ENCODE peak calls at places on chromosomes 1 and 21, in six cellular contexts. P is tibial artery; Y is HCT116; G is mesothelial cell of epicardium; O is CD4-positive, alpha-beta T cell; V is bronchial epithelial cell. Q is an unnamed sample.

GRCh38 chr1:90488451-90488850 is 228.7 kb downstream of the BARHL2 start:
- DNase-seq in P (no peak), Y (no peak), G (no peak), O (no peak), V (no peak), Q (no peak)

GRCh38 chr1:89953072-89953626 is 41.8 kb upstream of the ZNF326 start:
- DNase-seq in P (no peak), Y (peak; percentile 81), G (no peak), O (peak; percentile 3), V (peak; percentile 97), Q (peak; percentile 80)

GRCh38 chr1:58816747-58817221 is 32.9 kb upstream of the JUN start:
- DNase-seq in P (no peak), Y (no peak), G (no peak), O (no peak), V (no peak), Q (no peak)

GRCh38 chr1:56933161-56933560 is 32.7 kb downstream of the C8B start:
- DNase-seq in P (no peak), Y (no peak), G (no peak), O (no peak), V (no peak), Q (no peak)

GRCh38 chr1:232472485-232473041 is 157.4 kb downstream of the SIPA1L2 start:
- DNase-seq in P (no peak), Y (no peak), G (no peak), O (no peak), V (no peak), Q (no peak)

GRCh38 chr1:181397841-181398240 is 85.5 kb upstream of the CACNA1E start:
- DNase-seq in P (no peak), Y (no peak), G (no peak), O (no peak), V (no peak), Q (no peak)

GRCh38 chr1:175922254-175922881 is 179.0 kb upstream of the TNR start:
- DNase-seq in P (no peak), Y (no peak), G (no peak), O (no peak), V (peak; percentile 11), Q (no peak)

GRCh38 chr1:76336951-76337371 is 262.4 kb downstream of the ST6GALNAC3 start:
- DNase-seq in P (no peak), Y (no peak), G (no peak), O (no peak), V (no peak), Q (no peak)

DNA sequence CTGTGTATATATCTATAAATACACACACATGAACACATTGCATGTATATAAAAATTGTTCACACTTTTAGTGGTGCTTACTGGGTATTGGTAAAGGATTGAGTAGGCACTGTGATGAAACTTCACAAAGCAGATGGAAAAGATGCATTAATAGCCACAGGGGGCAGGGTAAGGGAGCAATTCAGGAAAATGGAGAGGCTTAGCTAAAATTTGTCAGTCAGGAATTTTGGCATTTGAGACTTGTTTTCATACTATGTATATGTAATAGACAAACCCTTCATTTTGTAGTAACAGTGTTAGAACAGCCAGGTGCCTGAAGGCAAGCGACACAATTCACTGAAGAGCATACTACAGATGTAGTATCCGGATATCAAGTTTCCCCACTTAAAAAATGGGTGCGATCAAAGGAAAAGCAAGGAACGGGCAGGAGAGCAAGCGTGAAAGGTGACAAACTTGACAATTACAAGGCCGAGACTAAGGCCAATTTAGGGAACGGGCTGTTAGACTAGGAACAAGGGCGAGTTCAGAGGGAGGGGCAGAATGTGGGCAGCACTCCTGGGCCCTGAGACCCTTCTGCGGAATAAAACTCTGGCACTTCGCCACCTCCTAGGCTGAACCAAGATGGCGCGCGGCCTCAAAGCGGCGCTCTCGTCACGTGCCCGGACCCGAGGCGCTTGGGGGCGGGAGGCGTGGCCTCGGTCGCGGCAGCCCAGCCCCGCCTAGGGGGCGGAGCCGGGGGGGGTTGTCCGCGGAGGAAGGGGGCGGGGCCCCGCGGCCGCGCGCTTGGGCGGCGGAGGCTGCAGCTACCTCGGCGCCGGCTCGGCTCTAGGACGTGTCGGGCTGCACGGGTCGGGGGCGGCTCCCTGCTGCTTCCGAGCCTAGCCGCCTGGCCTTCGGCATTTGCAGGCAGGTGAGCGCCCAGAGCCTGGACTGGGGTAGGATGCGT is at the start of gene PPFIA4:
- DNase-seq in P (peak; percentile 69), Y (peak; percentile 46), G (peak; percentile 89), O (peak; percentile 74), V (peak; percentile 63), Q (peak; percentile 94)
- TF ChIP-seq CTCF in P (no peak), Y (no peak), G (no peak), O (no peak), V (no peak), Q (no peak)

GRCh38 chr1:164912290-164912689 is 353.3 kb downstream of the PBX1 start:
- DNase-seq in P (no peak), Y (no peak), G (no peak), O (no peak), V (no peak), Q (no peak)

GRCh38 chr1:164914208-164914607 is 355.2 kb downstream of the PBX1 start:
- DNase-seq in P (no peak), Y (no peak), G (no peak), O (no peak), V (peak; percentile 49), Q (no peak)
- TF ChIP-seq CTCF in P (peak; percentile 12), Y (no peak), G (no peak), O (no peak), V (peak; percentile 31), Q (no peak)

DNA sequence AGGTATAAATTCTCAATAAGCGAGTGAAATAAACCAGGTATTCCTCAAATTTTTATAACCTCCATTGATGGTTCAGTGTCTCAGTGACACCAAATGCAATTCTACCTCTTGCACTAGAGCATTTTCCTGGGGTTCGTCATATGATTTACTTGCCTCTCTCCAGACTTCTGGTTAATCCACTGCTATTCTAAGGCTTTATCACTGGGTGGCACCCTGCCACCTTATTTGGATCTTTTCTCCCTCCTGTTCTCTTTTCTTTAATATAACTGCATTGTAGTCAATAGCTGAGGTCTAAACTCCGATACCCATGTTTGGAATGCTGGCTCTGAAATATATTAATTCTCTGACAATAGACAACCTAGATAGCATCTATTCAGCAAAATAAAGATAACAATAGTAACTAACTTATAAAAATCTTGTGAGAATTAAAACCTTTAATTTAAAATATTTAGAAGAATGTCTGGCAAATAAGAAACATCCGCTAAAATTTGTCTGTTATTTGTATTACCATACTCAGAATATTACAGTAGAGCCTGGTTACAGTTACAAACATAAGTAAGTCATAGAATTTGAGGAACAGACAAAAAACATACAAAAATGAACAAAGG is 436.4 kb downstream of the PLA2G4A start:
- DNase-seq in P (no peak), Y (peak; percentile 50), G (no peak), O (no peak), V (peak; percentile 55), Q (peak; percentile 70)
- TF ChIP-seq CTCF in P (no peak), Y (peak; percentile 75), G (no peak), O (no peak), V (peak; percentile 50), Q (peak; percentile 34)

GRCh38 chr21:37030864-37031263 is 24.4 kb downstream of the RIPPLY3 start:
- DNase-seq in P (no peak), Y (no peak), G (no peak), O (no peak), V (no peak), Q (no peak)

GRCh38 chr21:37032877-37033471 is 26.5 kb downstream of the RIPPLY3 start:
- DNase-seq in P (no peak), Y (peak; percentile 51), G (no peak), O (no peak), V (peak; percentile 78), Q (peak; percentile 2)

GRCh38 chr21:37032293-37032692 is 25.8 kb downstream of the RIPPLY3 start:
- DNase-seq in P (no peak), Y (no peak), G (no peak), O (no peak), V (no peak), Q (no peak)

DNA sequence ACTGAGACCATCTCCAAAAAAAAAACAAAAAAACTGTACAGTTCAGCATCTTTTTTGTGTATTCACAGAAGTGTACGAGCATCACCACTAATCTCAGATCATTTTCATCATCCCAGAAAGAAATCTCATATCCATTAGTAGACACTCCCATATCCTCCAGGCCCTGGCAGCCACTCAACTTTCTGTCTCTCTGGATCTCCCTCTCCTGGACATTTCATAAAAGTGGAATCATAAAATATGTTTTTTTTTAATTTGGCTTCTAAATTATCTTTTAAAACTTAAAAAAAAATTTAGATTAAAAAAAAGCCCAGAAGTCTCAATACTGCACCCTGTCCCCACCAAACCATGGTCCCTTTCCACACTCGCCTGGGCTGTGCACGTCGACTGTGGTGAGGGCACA is 22.1 kb downstream of the RIPPLY3 start:
- DNase-seq in P (no peak), Y (no peak), G (no peak), O (no peak), V (no peak), Q (no peak)
- TF ChIP-seq CTCF in P (no peak), Y (no peak), G (peak; percentile 17), O (no peak), V (no peak), Q (no peak)

GRCh38 chr1:235203428-235203827 is 42.4 kb upstream of the RBM34 start:
- DNase-seq in P (no peak), Y (no peak), G (no peak), O (no peak), V (no peak), Q (no peak)

DNA sequence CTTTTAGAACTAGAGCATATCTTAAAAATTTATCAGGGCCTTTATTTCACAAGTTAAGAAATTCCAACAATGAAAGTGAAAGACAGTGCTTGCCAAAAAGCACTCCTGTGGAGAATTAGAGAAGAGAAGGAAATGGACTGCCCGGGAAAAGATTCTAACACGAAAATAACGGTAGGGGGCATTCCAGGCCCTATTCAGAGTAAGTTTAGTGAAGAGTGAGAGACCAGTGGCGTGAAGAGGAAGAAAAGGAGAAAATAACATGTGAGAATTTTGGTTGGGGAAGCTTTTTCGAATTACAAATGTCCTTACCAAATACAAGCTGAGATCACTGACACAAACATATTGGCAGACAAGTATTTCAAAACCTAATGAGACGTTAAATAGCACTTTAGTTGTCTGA is 38.4 kb upstream of the RBM34 start:
- DNase-seq in P (no peak), Y (no peak), G (no peak), O (no peak), V (peak; percentile 18), Q (no peak)
- TF ChIP-seq CTCF in P (no peak), Y (no peak), G (no peak), O (peak; percentile 9), V (peak; percentile 12), Q (no peak)

GRCh38 chr1:241627453-241628329 is 12.5 kb downstream of the CHML start:
- DNase-seq in P (no peak), Y (peak; percentile 47), G (no peak), O (no peak), V (peak; percentile 79), Q (peak; percentile 67)
- TF ChIP-seq CTCF in P (no peak), Y (peak; percentile 57), G (peak; percentile 15), O (peak; percentile 88), V (peak; percentile 44), Q (peak; percentile 75)

DNA sequence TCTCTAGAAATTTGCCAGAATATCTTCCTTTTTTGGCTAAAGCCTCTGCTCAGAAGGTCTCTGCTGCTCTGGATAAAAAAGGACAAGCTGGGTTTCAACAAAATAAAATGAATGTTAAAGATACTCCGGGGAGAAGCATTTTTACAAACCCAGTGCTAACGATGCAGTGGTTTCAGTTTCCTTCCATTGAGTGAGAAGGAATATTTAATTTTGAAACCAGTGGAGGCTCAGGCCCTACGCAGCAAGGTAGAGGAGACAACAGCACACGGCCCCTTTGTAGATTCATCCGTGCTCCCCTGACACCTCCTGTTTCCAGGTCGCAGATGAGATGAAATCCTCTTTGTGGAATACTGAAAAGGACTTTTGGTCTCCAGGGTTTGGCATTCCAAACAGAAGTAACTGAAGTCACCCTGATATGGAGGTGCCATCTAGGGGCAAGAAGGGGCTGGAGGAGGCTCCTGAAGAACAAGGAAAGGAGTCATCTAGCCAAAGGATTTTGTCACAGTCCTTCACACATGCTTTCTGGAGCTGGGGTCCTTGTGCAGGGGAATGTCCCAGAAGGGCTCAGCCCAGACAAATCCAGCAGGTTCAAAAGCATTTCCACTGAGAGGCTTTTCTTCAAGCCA is 65.7 kb upstream of the SYT6 start:
- DNase-seq in P (no peak), Y (no peak), G (no peak), O (no peak), V (no peak), Q (no peak)
- TF ChIP-seq CTCF in P (peak; percentile 22), Y (no peak), G (no peak), O (no peak), V (peak; percentile 5), Q (no peak)

Q was measured in Calu3.